ENCODE peak calls at places on chromosomes 7 and 10, in six cellular contexts. Y is psoas muscle, G is neural progenitor cell, I is stomach, L is uterus, Z is aorta. T is an unnamed sample.

GRCh38 chr10:10516731-10517130 is 500.9 kb upstream of the CELF2 start:
- DNase-seq in G (no peak), Z (no peak), Y (no peak), I (no peak), L (no peak), T (no peak)

GRCh38 chr10:107771066-107771465 is 606.6 kb upstream of the SORCS1 start:
- DNase-seq in Y (no peak), L (no peak), Z (no peak), I (no peak), G (no peak), T (no peak)

GRCh38 chr7:68414631-68415425 is 1183.4 kb upstream of the AUTS2 start:
- DNase-seq in L (no peak), Y (no peak), Z (no peak), G (no peak), I (no peak), T (no peak)

GRCh38 chr7:157044943-157045660 is 34.6 kb upstream of the MNX1 start:
- DNase-seq in I (no peak), Z (no peak), L (no peak), G (no peak), Y (no peak), T (no peak)

GRCh38 chr10:124703778-124704427 is 40.3 kb downstream of the FAM53B start:
- DNase-seq in Z (peak), L (peak), Y (peak), G (no peak), I (peak), T (peak)

GRCh38 chr7:105734233-105734632 is 142.2 kb downstream of the ATXN7L1 start:
- DNase-seq in I (no peak), Z (no peak), L (peak), Y (no peak), G (no peak), T (no peak)

GRCh38 chr7:69839782-69840181 is 241.5 kb downstream of the AUTS2 start:
- DNase-seq in G (no peak), Y (no peak), I (no peak), L (no peak), Z (no peak), T (no peak)

GRCh38 chr10:32256613-32257437 is 90.1 kb downstream of the EPC1 start:
- DNase-seq in G (peak), L (peak), Z (no peak), Y (peak), I (peak), T (peak)

GRCh38 chr7:111138196-111138569 is 47.3 kb downstream of the LRRN3 start:
- DNase-seq in Y (peak), G (peak), I (no peak), Z (peak), L (no peak), T (peak)

GRCh38 chr10:14118953-14119352 is 211.8 kb downstream of the FRMD4A start:
- DNase-seq in I (no peak), Z (no peak), Y (no peak), G (no peak), L (no peak), T (no peak)

GRCh38 chr7:29127527-29127926 is 18.8 kb downstream of the CPVL start:
- DNase-seq in L (no peak), G (peak), Z (no peak), Y (no peak), I (no peak), T (no peak)

GRCh38 chr7:141704741-141705140 is 2.8 kb upstream of the DENND11 start:
- DNase-seq in Y (no peak), Z (no peak), L (no peak), G (no peak), I (no peak), T (no peak)

GRCh38 chr10:120824864-120825263 is 26.3 kb upstream of the WDR11 start:
- DNase-seq in G (peak), Y (no peak), I (no peak), Z (no peak), L (no peak), T (peak)

GRCh38 chr10:116112232-116113231 is 160.5 kb downstream of the GFRA1 start:
- DNase-seq in I (no peak), Y (no peak), G (peak), L (no peak), Z (no peak), T (no peak)

GRCh38 chr10:88670497-88670896 is 6.3 kb downstream of the LIPF start:
- DNase-seq in Z (no peak), L (no peak), G (no peak), I (no peak), Y (no peak), T (no peak)

GRCh38 chr7:74412061-74412460 is 41.6 kb upstream of the GTF2IRD1 start:
- DNase-seq in Z (no peak), Y (no peak), L (no peak), G (no peak), I (no peak), T (no peak)

GRCh38 chr7:22863156-22863899 is 40.7 kb upstream of the TOMM7 start:
- DNase-seq in I (no peak), G (no peak), Z (no peak), L (no peak), Y (no peak), T (peak)

GRCh38 chr10:72333111-72334012 is 21.4 kb downstream of the DNAJB12 start:
- DNase-seq in Y (no peak), L (no peak), Z (no peak), G (no peak), I (no peak), T (no peak)

GRCh38 chr7:148670374-148670773 is 28.3 kb upstream of the CUL1 start:
- DNase-seq in L (no peak), I (no peak), Y (no peak), Z (no peak), G (no peak), T (no peak)

GRCh38 chr10:85612833-85613232 is 753.8 kb downstream of the GRID1 start:
- DNase-seq in L (no peak), Y (no peak), Z (no peak), I (no peak), G (no peak), T (no peak)

GRCh38 chr7:102469351-102469971 is 4.7 kb downstream of the LRWD1 start:
- DNase-seq in Y (peak), I (no peak), L (no peak), G (no peak), Z (peak), T (peak)

GRCh38 chr7:110157631-110158362 is 933.1 kb upstream of the LRRN3 start:
- DNase-seq in I (no peak), G (no peak), L (no peak), Y (no peak), Z (no peak), T (no peak)

GRCh38 chr10:21751341-21752310 is 217.6 kb downstream of the MLLT10 start:
- DNase-seq in Z (no peak), G (no peak), L (no peak), Y (no peak), I (no peak), T (no peak)

GRCh38 chr7:102175423-102176170 is 111.1 kb upstream of the SH2B2 start:
- DNase-seq in G (no peak), Z (no peak), L (peak), I (no peak), Y (peak), T (no peak)

GRCh38 chr7:101891936-101892640 is 74.7 kb downstream of the CUX1 start:
- DNase-seq in Z (no peak), I (no peak), L (no peak), G (no peak), Y (no peak), T (no peak)

GRCh38 chr7:29976265-29976664 is 13.3 kb downstream of the SCRN1 start:
- DNase-seq in Y (no peak), G (no peak), I (no peak), L (no peak), Z (no peak), T (no peak)

DNA sequence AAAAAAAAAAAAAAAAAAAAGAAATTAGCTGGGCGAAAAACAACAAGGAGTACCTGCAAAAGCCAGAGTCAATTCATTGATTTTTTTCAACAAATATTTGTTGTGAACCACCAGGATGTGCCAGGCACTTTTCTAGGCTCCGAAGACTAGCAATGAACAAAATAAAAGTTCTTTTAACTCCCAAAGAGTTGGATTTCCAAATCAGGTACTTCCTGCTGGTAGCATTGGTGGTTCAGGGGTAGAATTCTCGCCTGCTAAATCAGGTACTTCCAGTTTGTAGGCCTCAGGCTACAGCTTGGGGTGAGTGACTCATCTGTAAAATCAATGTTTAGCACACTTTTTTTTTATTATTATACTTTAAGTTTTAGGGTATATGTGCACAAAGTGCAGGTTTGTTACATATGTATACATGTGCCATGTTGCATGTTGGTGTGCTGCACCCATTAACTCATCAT is 10.9 kb downstream of the PPA1 start:
- DNase-seq in G (no peak), L (no peak), I (no peak), Z (no peak), Y (no peak), T (no peak)
- H3K27ac ChIP-seq in G (no peak), L (no peak), I (peak), Z (no peak), Y (peak), T (no peak)

GRCh38 chr10:68470300-68470699 is 1.5 kb downstream of the DNA2 start:
- DNase-seq in Z (no peak), L (no peak), I (no peak), Y (no peak), G (no peak), T (no peak)

GRCh38 chr10:68471063-68471585 is 649 bp downstream of the DNA2 start:
- DNase-seq in I (no peak), L (no peak), Z (no peak), G (peak), Y (no peak), T (no peak)

GRCh38 chr10:68469838-68470237 is 1.9 kb downstream of the DNA2 start:
- DNase-seq in G (no peak), Z (no peak), Y (no peak), I (no peak), L (no peak), T (no peak)

GRCh38 chr10:68474021-68474420 is 2.2 kb upstream of the DNA2 start:
- DNase-seq in G (no peak), Z (no peak), L (no peak), I (no peak), Y (no peak), T (no peak)

DNA sequence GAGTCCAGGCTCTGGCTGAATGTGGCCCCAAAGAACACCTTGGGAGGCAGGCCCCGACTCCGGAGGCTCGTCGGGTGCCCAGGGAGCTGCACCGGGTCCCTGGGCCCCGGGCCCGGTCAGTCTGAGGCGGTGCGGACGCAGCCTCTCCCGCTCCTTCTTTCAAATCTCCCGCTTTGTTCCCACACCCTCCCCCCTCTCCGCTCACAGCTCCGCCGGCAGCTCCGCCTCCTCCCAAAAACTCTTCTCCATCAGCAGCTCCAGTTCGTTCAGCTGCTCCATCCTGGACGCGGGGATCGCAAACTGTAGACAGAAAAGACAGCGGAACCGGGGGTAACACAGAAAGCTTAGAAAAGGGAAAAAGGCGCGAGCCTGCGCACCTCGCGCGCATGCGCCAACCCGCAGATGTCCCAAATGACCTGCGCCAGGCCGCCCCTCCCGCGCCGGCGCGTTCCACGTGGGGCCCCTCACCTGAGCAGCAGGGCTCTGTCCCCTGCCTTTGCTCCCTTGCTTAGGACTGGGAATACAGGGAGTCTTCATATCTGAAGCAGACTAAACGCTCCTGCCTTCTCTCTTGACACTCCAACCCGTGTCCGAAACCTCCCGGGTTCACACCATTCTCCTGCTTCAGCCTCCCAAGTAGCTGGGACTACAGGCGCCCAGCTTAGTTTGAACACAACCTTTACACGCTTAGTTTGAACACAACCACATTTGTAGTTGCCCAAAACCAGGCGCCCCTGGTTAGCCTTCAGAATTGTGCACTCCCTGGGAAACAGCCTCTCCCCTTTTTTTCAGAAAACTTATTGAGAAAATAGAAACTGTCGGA is at the start of gene DNA2:
- DNase-seq in Z (peak), Y (peak), L (peak), G (peak), I (peak), T (peak)
- H3K27ac ChIP-seq in Z (peak), Y (peak), L (peak), G (peak), I (peak), T (peak)

GRCh38 chr10:28624351-28624750 is 53.0 kb upstream of the BAMBI start:
- DNase-seq in Z (no peak), Y (no peak), L (no peak), I (no peak), G (no peak), T (no peak)
- H3K27ac ChIP-seq in Z (no peak), Y (no peak), L (no peak), I (no peak), G (no peak), T (no peak)

GRCh38 chr10:29668628-29669027 is 33.9 kb upstream of the SVIL start:
- DNase-seq in Y (no peak), L (no peak), I (no peak), G (no peak), Z (no peak), T (no peak)
- H3K27ac ChIP-seq in Y (no peak), L (peak), I (no peak), G (no peak), Z (no peak), T (no peak)

GRCh38 chr7:27128034-27128433 is 2.5 kb downstream of the HOXA4 start:
- DNase-seq in G (no peak), Z (no peak), Y (no peak), I (no peak), L (no peak), T (no peak)
- H3K27ac ChIP-seq in G (no peak), Z (no peak), Y (peak), I (peak), L (no peak), T (peak)

GRCh38 chr7:76272872-76273271 is 29.6 kb upstream of the HSPB1 start:
- DNase-seq in Y (no peak), I (no peak), G (no peak), Z (no peak), L (no peak), T (no peak)
- H3K27ac ChIP-seq in Y (no peak), I (no peak), G (no peak), Z (no peak), L (no peak), T (no peak)

GRCh38 chr7:136941815-136942214 is 73.4 kb downstream of the CHRM2 start:
- DNase-seq in G (no peak), Z (no peak), Y (no peak), L (no peak), I (no peak), T (no peak)

GRCh38 chr7:136938476-136938875 is 70.0 kb downstream of the CHRM2 start:
- DNase-seq in I (no peak), L (no peak), Z (no peak), G (no peak), Y (no peak), T (no peak)

GRCh38 chr7:136942396-136942795 is 73.9 kb downstream of the CHRM2 start:
- DNase-seq in Y (no peak), Z (no peak), L (no peak), I (no peak), G (no peak), T (no peak)

GRCh38 chr7:136940917-136941316 is 72.5 kb downstream of the CHRM2 start:
- DNase-seq in I (no peak), Z (no peak), G (no peak), L (no peak), Y (no peak), T (no peak)

DNA sequence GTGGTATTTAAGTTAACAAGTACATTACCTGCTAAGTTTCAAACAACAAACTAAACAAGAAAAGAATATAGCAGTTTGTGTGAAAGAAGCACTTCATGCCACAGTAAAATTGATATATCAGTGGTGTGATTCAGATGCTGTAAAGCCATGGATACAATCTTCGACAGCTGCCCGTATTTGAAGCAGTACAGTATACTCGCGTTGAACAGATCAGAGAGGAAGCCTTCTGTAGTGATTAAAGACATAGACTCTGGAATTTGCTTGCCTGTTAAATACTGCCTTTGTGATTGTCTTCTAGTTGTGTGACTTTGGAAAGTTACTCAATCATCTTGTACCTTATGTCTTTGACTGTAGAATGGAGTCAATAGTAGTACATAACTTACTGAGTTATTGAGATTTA is 71.7 kb downstream of the CHRM2 start:
- DNase-seq in G (no peak), Y (no peak), L (no peak), Z (no peak), I (no peak), T (no peak)
- H3K27ac ChIP-seq in G (no peak), Y (no peak), L (no peak), Z (no peak), I (no peak), T (no peak)

T was measured in adrenal gland.